ENCODE peak calls at places on chromosomes 1 and 21, in nine cellular contexts. O is heart left ventricle; U is hepatocyte; E is Daoy; C is hypothalamus; V is GM03348; L is BE2C; Z is CD4-positive, alpha-beta T cell; D is NCI-H524. A is an unnamed sample.
A peak's percentile ranks its signal among the peaks of the same experiment; 100 is the strongest.

GRCh38 chr1:63773815-63774616 is at the start of gene ROR1:
- DNase-seq in O (peak; percentile 91), U (peak; percentile 95), E (peak; percentile 96), C (peak; percentile 80), V (peak; percentile 95), L (peak; percentile 87), Z (peak; percentile 41), D (peak; percentile 78), A (peak; percentile 85)

GRCh38 chr21:33491373-33492102 is at the start of gene DNAJC28:
- DNase-seq in O (peak; percentile 97), U (peak; percentile 97), E (peak; percentile 98), C (peak; percentile 89), V (peak; percentile 98), L (peak; percentile 96), Z (peak; percentile 95), D (peak; percentile 98), A (peak; percentile 88)

GRCh38 chr1:205813755-205814058 is 709 bp upstream of the SLC41A1 start:
- DNase-seq in O (peak; percentile 71), U (no peak), E (peak; percentile 77), C (no peak), V (no peak), L (no peak), Z (no peak), D (peak; percentile 32), A (no peak)

GRCh38 chr1:9889411-9889810 is 20.7 kb downstream of the CTNNBIP1 start:
- DNase-seq in O (peak; percentile 11), U (no peak), E (no peak), C (no peak), V (no peak), L (no peak), Z (no peak), D (no peak), A (no peak)

GRCh38 chr1:66274634-66275033 is 259.3 kb upstream of the SGIP1 start:
- DNase-seq in O (no peak), U (no peak), E (peak; percentile 42), C (no peak), V (peak; percentile 35), L (no peak), Z (no peak), D (no peak), A (peak; percentile 61)

GRCh38 chr1:233121947-233122559 is 171.6 kb downstream of the NTPCR start:
- DNase-seq in O (no peak), U (no peak), E (no peak), C (no peak), V (no peak), L (no peak), Z (no peak), D (no peak), A (no peak)

GRCh38 chr1:63917571-63918394 is 144.0 kb downstream of the ROR1 start:
- DNase-seq in O (no peak), U (no peak), E (peak; percentile 53), C (no peak), V (no peak), L (peak; percentile 13), Z (no peak), D (peak; percentile 59), A (peak; percentile 65)

GRCh38 chr1:7228252-7228961 is 443.2 kb downstream of the CAMTA1 start:
- DNase-seq in O (no peak), U (no peak), E (no peak), C (no peak), V (no peak), L (no peak), Z (no peak), D (no peak), A (no peak)